ENCODE peak calls at places on chromosomes 11 and 22, in four cellular contexts. U, M, D and L are unnamed samples.

GRCh38 chr22:24437820-24438328 is 10.5 kb downstream of the ADORA2A start:
- DNase-seq in U (no peak), M (no peak), D (no peak), L (no peak)

GRCh38 chr11:127485541-127485940 is 485.0 kb upstream of the KIRREL3 start:
- DNase-seq in U (no peak), M (no peak), D (no peak), L (no peak)

GRCh38 chr11:129089279-129089678 is 102.8 kb downstream of the ARHGAP32 start:
- DNase-seq in U (no peak), M (no peak), D (no peak), L (no peak)

GRCh38 chr11:85809881-85810280 is 1.1 kb downstream of the SYTL2 start:
- DNase-seq in U (no peak), M (no peak), D (no peak), L (peak)

GRCh38 chr11:9038537-9038936 is 34.7 kb upstream of the NRIP3 start:
- DNase-seq in U (no peak), M (no peak), D (no peak), L (no peak)

GRCh38 chr11:75768112-75768908 is at the start of gene DGAT2:
- DNase-seq in U (peak), M (peak), D (peak), L (peak)

GRCh38 chr11:68312117-68312779 is at the start of gene LRP5:
- DNase-seq in U (no peak), M (no peak), D (no peak), L (peak)

GRCh38 chr11:117930668-117931330 is 1.6 kb upstream of the TMPRSS13 start:
- DNase-seq in U (no peak), M (no peak), D (no peak), L (no peak)

GRCh38 chr11:17578296-17578695 is 31.2 kb downstream of the OTOG start:
- DNase-seq in U (no peak), M (no peak), D (no peak), L (no peak)

GRCh38 chr11:125345706-125346561 is 150.1 kb downstream of the FEZ1 start:
- DNase-seq in U (peak), M (peak), D (no peak), L (peak)

GRCh38 chr11:71305451-71306125 is 53.2 kb upstream of the SHANK2 start:
- DNase-seq in U (peak), M (no peak), D (no peak), L (no peak)

GRCh38 chr22:28014141-28015055 is 95.3 kb upstream of the PITPNB start:
- DNase-seq in U (peak), M (no peak), D (no peak), L (no peak)

GRCh38 chr11:2612884-2613571 is 86.8 kb downstream of the KCNQ1OT1 start:
- DNase-seq in U (no peak), M (no peak), D (no peak), L (no peak)

GRCh38 chr22:32050678-32051515 is 7.8 kb downstream of the SLC5A1 start:
- DNase-seq in U (no peak), M (no peak), D (peak), L (peak)

GRCh38 chr11:45933131-45933821 is 10.8 kb downstream of the LARGE2 start:
- DNase-seq in U (no peak), M (no peak), D (no peak), L (no peak)

GRCh38 chr11:121671276-121672168 is 218.8 kb upstream of the SORL1-AS1 start:
- DNase-seq in U (no peak), M (no peak), D (no peak), L (no peak)

GRCh38 chr11:19445771-19446170 is 205.0 kb upstream of the E2F8 start:
- DNase-seq in U (no peak), M (no peak), D (no peak), L (no peak)

GRCh38 chr22:38947321-38948112 is 9.9 kb upstream of the APOBEC3A start:
- DNase-seq in U (no peak), M (no peak), D (no peak), L (no peak)

GRCh38 chr11:75655619-75656018 is 13.2 kb downstream of the MAP6 start:
- DNase-seq in U (no peak), M (no peak), D (no peak), L (no peak)

GRCh38 chr11:28505216-28505615 is 397.0 kb downstream of the METTL15 start:
- DNase-seq in U (no peak), M (no peak), D (no peak), L (no peak)

GRCh38 chr11:72030428-72031045 is 31.8 kb downstream of the IL18BP start:
- DNase-seq in U (no peak), M (no peak), D (no peak), L (no peak)

GRCh38 chr11:94740083-94740974 is 27.8 kb upstream of the AMOTL1 start:
- DNase-seq in U (no peak), M (no peak), D (no peak), L (no peak)

GRCh38 chr11:60936467-60937143 is 12.3 kb downstream of the TMEM132A start:
- DNase-seq in U (no peak), M (no peak), D (no peak), L (no peak)

GRCh38 chr11:83151274-83151977 is 5.5 kb upstream of the PCF11 start:
- DNase-seq in U (no peak), M (no peak), D (no peak), L (no peak)

GRCh38 chr11:95067828-95068244 is 1.1 kb downstream of the SRSF8 start:
- DNase-seq in U (no peak), M (no peak), D (no peak), L (no peak)

GRCh38 chr11:130128626-130129025 is 31.0 kb upstream of the ST14 start:
- DNase-seq in U (no peak), M (no peak), D (no peak), L (no peak)

GRCh38 chr11:73258104-73258684 is 13.9 kb upstream of the P2RY6 start:
- DNase-seq in U (no peak), M (no peak), D (no peak), L (no peak)

GRCh38 chr22:27876684-27877083 is 42.4 kb downstream of the PITPNB start:
- DNase-seq in U (no peak), M (no peak), D (no peak), L (no peak)

GRCh38 chr11:119156496-119156895 is 7.6 kb downstream of the ABCG4 start:
- DNase-seq in U (no peak), M (no peak), D (no peak), L (no peak)

GRCh38 chr11:111793863-111794262 is 27.7 kb upstream of the PPP2R1B start:
- DNase-seq in U (peak), M (no peak), D (no peak), L (no peak)

GRCh38 chr22:46262449-46263207 is 515 bp downstream of the PKDREJ start:
- DNase-seq in U (peak), M (no peak), D (no peak), L (peak)

GRCh38 chr11:100625041-100625440 is 62.0 kb upstream of the ARHGAP42 start:
- DNase-seq in U (no peak), M (no peak), D (no peak), L (no peak)